ENCODE peak calls at places on chromosomes 1 and 21, in nine cellular contexts. U, L, S, W, I, R, D, Z and A are unnamed samples.

GRCh38 chr1:170238704-170239391 is 93.1 kb downstream of the NTMT2 start:
- DNase-seq in U (no peak), L (no peak), S (no peak), W (no peak), I (no peak), R (no peak), D (no peak), Z (no peak), A (no peak)

GRCh38 chr1:156750191-156750931 is 1.1 kb downstream of the HDGF start:
- DNase-seq in U (peak), L (no peak), S (no peak), W (no peak), I (no peak), R (peak), D (no peak), Z (no peak), A (no peak)

GRCh38 chr21:37546949-37547614 is 180.5 kb downstream of the DYRK1A start:
- DNase-seq in U (peak), L (peak), S (no peak), W (peak), I (no peak), R (no peak), D (no peak), Z (no peak), A (no peak)

GRCh38 chr21:46194374-46195334 is 10.4 kb upstream of the SPATC1L start:
- DNase-seq in U (no peak), L (no peak), S (peak), W (no peak), I (no peak), R (no peak), D (peak), Z (no peak), A (no peak)

GRCh38 chr1:9630331-9631081 is 21.0 kb upstream of the PIK3CD start:
- DNase-seq in U (no peak), L (no peak), S (no peak), W (no peak), I (no peak), R (no peak), D (no peak), Z (no peak), A (no peak)

GRCh38 chr1:29520571-29521437 is 284.5 kb downstream of the PTPRU start:
- DNase-seq in U (no peak), L (no peak), S (no peak), W (no peak), I (peak), R (no peak), D (no peak), Z (no peak), A (no peak)

GRCh38 chr21:46498335-46499050 is 39.8 kb downstream of the DIP2A start:
- DNase-seq in U (no peak), L (peak), S (no peak), W (no peak), I (no peak), R (no peak), D (no peak), Z (no peak), A (no peak)

GRCh38 chr1:88237026-88237425 is 447.0 kb upstream of the PKN2 start:
- DNase-seq in U (peak), L (no peak), S (no peak), W (peak), I (no peak), R (no peak), D (no peak), Z (no peak), A (no peak)

GRCh38 chr1:182229907-182230522 is 161.6 kb downstream of the GLUL start:
- DNase-seq in U (peak), L (no peak), S (no peak), W (no peak), I (no peak), R (no peak), D (no peak), Z (no peak), A (no peak)

GRCh38 chr21:28943631-28944030 is 49.0 kb downstream of the LTN1 start:
- DNase-seq in U (peak), L (peak), S (no peak), W (no peak), I (no peak), R (no peak), D (no peak), Z (no peak), A (no peak)

GRCh38 chr21:41479686-41480085 is 28.3 kb downstream of the TMPRSS2 start:
- DNase-seq in U (no peak), L (no peak), S (no peak), W (no peak), I (no peak), R (no peak), D (no peak), Z (no peak), A (no peak)

GRCh38 chr1:27563407-27564263 is 40.3 kb downstream of the AHDC1 start:
- DNase-seq in U (peak), L (peak), S (peak), W (no peak), I (peak), R (peak), D (peak), Z (peak), A (no peak)

GRCh38 chr1:33712176-33712575 is 151.7 kb upstream of the HMGB4 start:
- DNase-seq in U (no peak), L (no peak), S (no peak), W (no peak), I (no peak), R (no peak), D (no peak), Z (no peak), A (no peak)

GRCh38 chr1:246280551-246280950 is 226.5 kb downstream of the SMYD3 start:
- DNase-seq in U (peak), L (peak), S (no peak), W (peak), I (no peak), R (no peak), D (no peak), Z (no peak), A (no peak)

GRCh38 chr1:111225717-111226400 is 1.7 kb upstream of the CHI3L2 start:
- DNase-seq in U (no peak), L (peak), S (no peak), W (peak), I (no peak), R (no peak), D (no peak), Z (no peak), A (no peak)

GRCh38 chr1:234533975-234534876 is 55.2 kb upstream of the TARBP1 start:
- DNase-seq in U (peak), L (peak), S (peak), W (peak), I (peak), R (peak), D (peak), Z (no peak), A (no peak)

GRCh38 chr1:29245876-29246275 is 9.6 kb downstream of the PTPRU start:
- DNase-seq in U (peak), L (peak), S (no peak), W (no peak), I (no peak), R (no peak), D (no peak), Z (no peak), A (no peak)

GRCh38 chr21:45074818-45075605 is 632 bp downstream of the ADARB1 start:
- DNase-seq in U (peak), L (no peak), S (no peak), W (no peak), I (no peak), R (peak), D (no peak), Z (no peak), A (peak)

GRCh38 chr1:58773406-58773840 is 10.4 kb downstream of the JUN start:
- DNase-seq in U (peak), L (peak), S (peak), W (no peak), I (no peak), R (peak), D (peak), Z (no peak), A (no peak)

GRCh38 chr1:243575070-243575469 is 275.0 kb downstream of the AKT3 start:
- DNase-seq in U (no peak), L (peak), S (no peak), W (no peak), I (no peak), R (no peak), D (no peak), Z (no peak), A (no peak)

GRCh38 chr1:117685936-117686806 is 80.3 kb downstream of the TENT5C start:
- DNase-seq in U (no peak), L (no peak), S (no peak), W (no peak), I (peak), R (no peak), D (no peak), Z (no peak), A (no peak)

GRCh38 chr1:54995013-54995760 is 3.5 kb upstream of the BSND start:
- DNase-seq in U (no peak), L (no peak), S (no peak), W (no peak), I (no peak), R (no peak), D (no peak), Z (no peak), A (no peak)

GRCh38 chr21:25790122-25790951 is 55.6 kb downstream of the GABPA start:
- DNase-seq in U (peak), L (peak), S (no peak), W (peak), I (no peak), R (no peak), D (no peak), Z (peak), A (no peak)

GRCh38 chr1:58162952-58163550 is 383.5 kb downstream of the OMA1 start:
- DNase-seq in U (peak), L (peak), S (no peak), W (peak), I (peak), R (peak), D (peak), Z (peak), A (no peak)

GRCh38 chr21:17428484-17428869 is 84.4 kb upstream of the CXADR start:
- DNase-seq in U (no peak), L (no peak), S (no peak), W (no peak), I (no peak), R (no peak), D (no peak), Z (no peak), A (no peak)

GRCh38 chr1:18229620-18230019 is 122.0 kb downstream of the IGSF21 start:
- DNase-seq in U (no peak), L (no peak), S (no peak), W (no peak), I (no peak), R (no peak), D (no peak), Z (no peak), A (no peak)

GRCh38 chr1:218557731-218558130 is 212.6 kb downstream of the TGFB2 start:
- DNase-seq in U (no peak), L (peak), S (no peak), W (peak), I (peak), R (peak), D (no peak), Z (no peak), A (no peak)

GRCh38 chr1:92910081-92910480 is 51.2 kb downstream of the DIPK1A start:
- DNase-seq in U (no peak), L (no peak), S (no peak), W (no peak), I (no peak), R (no peak), D (no peak), Z (no peak), A (no peak)

GRCh38 chr1:92921031-92922023 is 39.9 kb downstream of the DIPK1A start:
- DNase-seq in U (peak), L (no peak), S (no peak), W (no peak), I (no peak), R (no peak), D (no peak), Z (no peak), A (no peak)

GRCh38 chr1:92913093-92913819 is 48.0 kb downstream of the DIPK1A start:
- DNase-seq in U (no peak), L (no peak), S (no peak), W (no peak), I (no peak), R (no peak), D (no peak), Z (no peak), A (no peak)

GRCh38 chr1:92916899-92917298 is 44.4 kb downstream of the DIPK1A start:
- DNase-seq in U (peak), L (no peak), S (no peak), W (no peak), I (no peak), R (no peak), D (no peak), Z (no peak), A (no peak)

DNA sequence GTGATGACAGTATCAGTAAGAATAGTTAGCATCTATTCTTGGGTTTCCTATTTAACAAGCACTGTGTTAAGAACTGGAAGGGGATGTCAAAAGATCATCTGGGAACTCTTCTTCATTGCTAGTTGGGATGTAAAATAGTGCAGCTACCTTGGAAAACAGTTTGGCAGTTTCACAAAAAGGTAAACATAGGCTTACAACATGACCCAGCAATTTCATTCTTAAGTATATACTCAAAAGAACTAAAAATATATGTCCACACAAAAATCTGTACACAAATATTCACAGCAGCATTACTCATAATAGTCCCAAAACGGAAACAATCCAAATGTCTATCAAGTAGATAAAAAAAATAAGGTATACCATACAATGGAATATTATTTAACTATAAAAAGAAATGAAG is 45.7 kb downstream of the DIPK1A start:
- DNase-seq in U (no peak), L (no peak), S (no peak), W (no peak), I (no peak), R (no peak), D (no peak), Z (no peak), A (no peak)
- TF ChIP-seq CTCF in U (no peak), L (no peak), S (no peak), W (no peak), I (no peak), R (no peak), D (no peak), Z (no peak), A (no peak)

GRCh38 chr1:115641762-115642167 is at the start of gene VANGL1:
- DNase-seq in U (peak), L (peak), S (peak), W (peak), I (peak), R (peak), D (peak), Z (peak), A (no peak)

GRCh38 chr1:115644109-115644508 is 2.3 kb downstream of the VANGL1 start:
- DNase-seq in U (no peak), L (no peak), S (no peak), W (no peak), I (no peak), R (no peak), D (no peak), Z (no peak), A (no peak)

GRCh38 chr1:115643219-115643618 is 1.4 kb downstream of the VANGL1 start:
- DNase-seq in U (no peak), L (no peak), S (no peak), W (no peak), I (no peak), R (no peak), D (no peak), Z (no peak), A (no peak)

GRCh38 chr1:115643636-115644035 is 1.9 kb downstream of the VANGL1 start:
- DNase-seq in U (no peak), L (no peak), S (no peak), W (no peak), I (no peak), R (no peak), D (no peak), Z (no peak), A (no peak)

GRCh38 chr1:115642168-115643072 is 650 bp downstream of the VANGL1 start:
- DNase-seq in U (peak), L (peak), S (peak), W (no peak), I (peak), R (peak), D (peak), Z (peak), A (no peak)
- TF ChIP-seq CTCF in U (no peak), L (peak), S (no peak), W (no peak), I (no peak), R (no peak), D (peak), Z (peak), A (no peak)

GRCh38 chr1:20491178-20491577 is 5.2 kb upstream of the CAMK2N1 start:
- DNase-seq in U (no peak), L (no peak), S (no peak), W (no peak), I (no peak), R (no peak), D (no peak), Z (no peak), A (no peak)

GRCh38 chr1:20493839-20494608 is 8.0 kb upstream of the CAMK2N1 start:
- DNase-seq in U (peak), L (peak), S (peak), W (peak), I (peak), R (peak), D (peak), Z (peak), A (peak)

GRCh38 chr1:20492751-20493150 is 6.7 kb upstream of the CAMK2N1 start:
- DNase-seq in U (no peak), L (no peak), S (no peak), W (no peak), I (no peak), R (no peak), D (no peak), Z (no peak), A (no peak)

GRCh38 chr1:20494609-20495311 is 8.8 kb upstream of the CAMK2N1 start:
- DNase-seq in U (peak), L (peak), S (no peak), W (peak), I (no peak), R (no peak), D (no peak), Z (no peak), A (no peak)

GRCh38 chr1:20491866-20492265 is 5.9 kb upstream of the CAMK2N1 start:
- DNase-seq in U (no peak), L (no peak), S (no peak), W (no peak), I (no peak), R (no peak), D (no peak), Z (no peak), A (no peak)
- TF ChIP-seq CTCF in U (no peak), L (no peak), S (no peak), W (no peak), I (no peak), R (no peak), D (no peak), Z (no peak), A (no peak)

GRCh38 chr1:14980801-14981200 is 172.7 kb upstream of the TMEM51 start:
- DNase-seq in U (peak), L (peak), S (no peak), W (no peak), I (peak), R (no peak), D (no peak), Z (no peak), A (no peak)

GRCh38 chr1:14988636-14989035 is 164.9 kb upstream of the TMEM51 start:
- DNase-seq in U (no peak), L (no peak), S (no peak), W (no peak), I (no peak), R (no peak), D (no peak), Z (no peak), A (no peak)

GRCh38 chr1:14982029-14982428 is 171.5 kb upstream of the TMEM51 start:
- DNase-seq in U (no peak), L (no peak), S (no peak), W (no peak), I (no peak), R (no peak), D (no peak), Z (no peak), A (no peak)

GRCh38 chr1:14987829-14988603 is 165.5 kb upstream of the TMEM51 start:
- DNase-seq in U (peak), L (peak), S (no peak), W (no peak), I (no peak), R (no peak), D (peak), Z (no peak), A (no peak)

GRCh38 chr1:14983277-14983676 is 170.3 kb upstream of the TMEM51 start:
- DNase-seq in U (no peak), L (no peak), S (no peak), W (no peak), I (no peak), R (no peak), D (no peak), Z (no peak), A (no peak)
- TF ChIP-seq CTCF in U (peak), L (no peak), S (no peak), W (no peak), I (no peak), R (no peak), D (no peak), Z (no peak), A (no peak)